ENCODE peak calls at places on chromosomes 4 and X, in four cellular contexts. One of them, this sample, is unnamed.

GRCh38 chrX:137166591-137166990 is 132.8 kb upstream of the GPR101 start:
- DNase-seq in mammary epithelial cell: no peak
- DNase-seq in osteoblast: no peak
- DNase-seq in PC-3: peak; percentile 9
- DNase-seq in this sample: no peak

GRCh38 chrX:153635788-153636668 is 11.0 kb upstream of the DUSP9 start:
- DNase-seq in osteoblast: peak; percentile 93
- DNase-seq in mammary epithelial cell: no peak
- DNase-seq in PC-3: peak; percentile 44
- DNase-seq in this sample: no peak

GRCh38 chrX:45903781-45904201 is 641.4 kb downstream of the ZNF674 start:
- DNase-seq in osteoblast: no peak
- DNase-seq in PC-3: peak; percentile 16
- DNase-seq in mammary epithelial cell: no peak
- DNase-seq in this sample: no peak

GRCh38 chrX:67724359-67725110 is 180.7 kb downstream of the AR start:
- DNase-seq in PC-3: no peak
- DNase-seq in osteoblast: no peak
- DNase-seq in mammary epithelial cell: no peak
- DNase-seq in this sample: no peak

GRCh38 chr4:170716868-170717267 is 627.1 kb upstream of the AADAT start:
- DNase-seq in mammary epithelial cell: no peak
- DNase-seq in osteoblast: no peak
- DNase-seq in PC-3: peak; percentile 7
- DNase-seq in this sample: no peak

GRCh38 chr4:73248416-73248815 is 10.2 kb downstream of the ANKRD17 start:
- DNase-seq in PC-3: no peak
- DNase-seq in mammary epithelial cell: no peak
- DNase-seq in osteoblast: no peak
- DNase-seq in this sample: no peak

GRCh38 chr4:130808492-130808891 is 1712.5 kb downstream of the C4orf33 start:
- DNase-seq in osteoblast: no peak
- DNase-seq in mammary epithelial cell: peak; percentile 24
- DNase-seq in PC-3: peak; percentile 49
- DNase-seq in this sample: no peak

GRCh38 chr4:168095776-168096443 is 3.6 kb downstream of the ANXA10 start:
- DNase-seq in mammary epithelial cell: peak; percentile 35
- DNase-seq in PC-3: peak; percentile 73
- DNase-seq in osteoblast: no peak
- DNase-seq in this sample: no peak

GRCh38 chr4:107721436-107722090 is 1.5 kb upstream of the PAPSS1 start:
- DNase-seq in mammary epithelial cell: no peak
- DNase-seq in osteoblast: no peak
- DNase-seq in PC-3: no peak
- DNase-seq in this sample: no peak

GRCh38 chr4:101418466-101418865 is 71.1 kb upstream of the PPP3CA start:
- DNase-seq in mammary epithelial cell: no peak
- DNase-seq in PC-3: no peak
- DNase-seq in osteoblast: no peak
- DNase-seq in this sample: no peak

GRCh38 chrX:50680990-50681389 is 133.0 kb downstream of the SHROOM4 start:
- DNase-seq in mammary epithelial cell: peak; percentile 12
- DNase-seq in PC-3: peak; percentile 7
- DNase-seq in osteoblast: no peak
- DNase-seq in this sample: no peak

GRCh38 chr4:141702472-141703182 is 66.2 kb downstream of the IL15 start:
- DNase-seq in PC-3: peak; percentile 34
- DNase-seq in mammary epithelial cell: no peak
- DNase-seq in osteoblast: no peak
- DNase-seq in this sample: no peak

GRCh38 chr4:77358315-77358928 is 201.4 kb downstream of the CCNG2 start:
- DNase-seq in PC-3: peak; percentile 55
- DNase-seq in mammary epithelial cell: peak; percentile 37
- DNase-seq in osteoblast: peak; percentile 86
- DNase-seq in this sample: no peak

GRCh38 chrX:127762663-127763062 is 289.5 kb downstream of the ACTRT1 start:
- DNase-seq in mammary epithelial cell: no peak
- DNase-seq in osteoblast: no peak
- DNase-seq in PC-3: no peak
- DNase-seq in this sample: no peak

GRCh38 chr4:149203256-149204001 is 612.2 kb downstream of the IQCM start:
- DNase-seq in osteoblast: no peak
- DNase-seq in PC-3: no peak
- DNase-seq in mammary epithelial cell: no peak
- DNase-seq in this sample: no peak

GRCh38 chr4:6373541-6374410 is 98.6 kb downstream of the PPP2R2C start:
- DNase-seq in osteoblast: no peak
- DNase-seq in mammary epithelial cell: no peak
- DNase-seq in PC-3: no peak
- DNase-seq in this sample: no peak

GRCh38 chr4:154332681-154333421 is 158.7 kb downstream of the DCHS2 start:
- DNase-seq in PC-3: no peak
- DNase-seq in osteoblast: no peak
- DNase-seq in mammary epithelial cell: no peak
- DNase-seq in this sample: no peak

GRCh38 chr4:153025402-153025801 is 89.3 kb downstream of the FHDC1 start:
- DNase-seq in mammary epithelial cell: no peak
- DNase-seq in PC-3: no peak
- DNase-seq in osteoblast: no peak
- DNase-seq in this sample: no peak

GRCh38 chr4:174702974-174703478 is 126.0 kb downstream of the GLRA3 start:
- DNase-seq in mammary epithelial cell: no peak
- DNase-seq in osteoblast: no peak
- DNase-seq in PC-3: no peak
- DNase-seq in this sample: no peak

GRCh38 chr4:4394644-4395043 is 7.7 kb downstream of the NSG1 start:
- DNase-seq in mammary epithelial cell: no peak
- DNase-seq in PC-3: peak; percentile 50
- DNase-seq in osteoblast: no peak
- DNase-seq in this sample: peak; percentile 99

GRCh38 chr4:185358514-185359433 is 37.0 kb downstream of the LRP2BP start:
- DNase-seq in osteoblast: peak; percentile 92
- DNase-seq in mammary epithelial cell: no peak
- DNase-seq in PC-3: peak; percentile 52
- DNase-seq in this sample: no peak

GRCh38 chr4:125434136-125434535 is 119.4 kb downstream of the FAT4 start:
- DNase-seq in mammary epithelial cell: no peak
- DNase-seq in osteoblast: no peak
- DNase-seq in PC-3: no peak
- DNase-seq in this sample: no peak

GRCh38 chr4:123546123-123546654 is 149.6 kb downstream of the SPRY1 start:
- DNase-seq in osteoblast: no peak
- DNase-seq in mammary epithelial cell: no peak
- DNase-seq in PC-3: no peak
- DNase-seq in this sample: no peak

GRCh38 chrX:153338836-153339235 is 4.9 kb downstream of the ZNF275 start:
- DNase-seq in PC-3: no peak
- DNase-seq in osteoblast: no peak
- DNase-seq in mammary epithelial cell: no peak
- DNase-seq in this sample: no peak

GRCh38 chrX:21528076-21528475 is 130.1 kb downstream of the KLHL34 start:
- DNase-seq in mammary epithelial cell: no peak
- DNase-seq in osteoblast: no peak
- DNase-seq in PC-3: peak; percentile 53
- DNase-seq in this sample: no peak

GRCh38 chr4:180407273-180407885 is 1835.8 kb upstream of the TENM3 start:
- DNase-seq in osteoblast: no peak
- DNase-seq in mammary epithelial cell: no peak
- DNase-seq in PC-3: peak; percentile 44
- DNase-seq in this sample: no peak

GRCh38 chr4:41178372-41179085 is 35.8 kb downstream of the APBB2 start:
- DNase-seq in osteoblast: peak; percentile 74
- DNase-seq in mammary epithelial cell: peak; percentile 39
- DNase-seq in PC-3: peak; percentile 80
- DNase-seq in this sample: no peak

GRCh38 chr4:177356921-177357320 is 47.2 kb downstream of the NEIL3 start:
- DNase-seq in PC-3: peak; percentile 46
- DNase-seq in osteoblast: no peak
- DNase-seq in mammary epithelial cell: peak; percentile 9
- DNase-seq in this sample: no peak

GRCh38 chr4:39510348-39510929 is 16.8 kb downstream of the UGDH start:
- DNase-seq in mammary epithelial cell: no peak
- DNase-seq in osteoblast: no peak
- DNase-seq in PC-3: no peak
- DNase-seq in this sample: no peak

GRCh38 chr4:134200811-134201215 is 776 bp downstream of the PABPC4L start:
- DNase-seq in osteoblast: no peak
- DNase-seq in PC-3: no peak
- DNase-seq in mammary epithelial cell: no peak
- DNase-seq in this sample: no peak
- H2AFZ ChIP-seq in osteoblast: peak overlapping the region; percentile 97
- H2AFZ ChIP-seq in PC-3: peak overlapping the region; percentile 89
- H2AFZ ChIP-seq in mammary epithelial cell: peak overlapping the region; percentile 85
- H2AFZ ChIP-seq in this sample: peak overlapping the region; percentile 75

GRCh38 chrX:135741192-135741715 is 26.7 kb downstream of the CT45A3 start:
- DNase-seq in osteoblast: peak; percentile 42
- DNase-seq in mammary epithelial cell: no peak
- DNase-seq in PC-3: no peak
- DNase-seq in this sample: no peak

GRCh38 chrX:135737361-135738071 is 24.1 kb downstream of the CT45A1 start:
- DNase-seq in osteoblast: peak; percentile 76
- DNase-seq in PC-3: peak; percentile 42
- DNase-seq in mammary epithelial cell: no peak
- DNase-seq in this sample: no peak

DNA sequence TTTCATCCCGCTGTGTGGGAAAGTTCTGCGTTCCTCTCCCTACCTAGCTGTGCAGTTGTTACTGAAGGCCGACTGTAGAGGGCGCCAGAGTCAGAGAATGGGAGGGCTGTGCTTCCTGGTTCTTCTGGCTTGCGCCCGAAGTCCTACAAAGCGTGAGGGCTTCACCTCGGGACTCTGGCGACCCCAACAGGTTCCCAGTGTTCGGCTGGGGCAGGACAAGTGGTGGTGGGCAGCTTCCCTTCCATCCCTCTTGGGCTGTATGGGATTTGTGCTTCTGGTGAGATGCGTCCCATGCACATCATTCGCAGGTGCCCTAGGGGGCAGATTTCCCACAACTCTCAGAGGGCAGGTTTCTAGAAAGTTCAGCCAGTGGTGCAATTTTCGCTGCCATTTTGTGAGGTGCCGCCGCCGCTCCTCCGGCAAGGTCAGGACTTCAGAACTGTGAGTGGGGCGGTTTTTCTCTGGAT is 27.3 kb downstream of the CT45A3 start:
- DNase-seq in mammary epithelial cell: no peak
- DNase-seq in PC-3: peak; percentile 54
- DNase-seq in osteoblast: peak; percentile 37
- DNase-seq in this sample: no peak
- H2AFZ ChIP-seq in mammary epithelial cell: no peak overlapping the region
- H2AFZ ChIP-seq in PC-3: no peak overlapping the region
- H2AFZ ChIP-seq in osteoblast: no peak overlapping the region
- H2AFZ ChIP-seq in this sample: no peak overlapping the region

GRCh38 chrX:150983526-150984163 is 510 bp downstream of the HMGB3 start:
- DNase-seq in osteoblast: peak; percentile 80
- DNase-seq in mammary epithelial cell: no peak
- DNase-seq in PC-3: no peak
- DNase-seq in this sample: no peak

GRCh38 chrX:150982235-150982785 is 825 bp upstream of the HMGB3 start:
- DNase-seq in PC-3: no peak
- DNase-seq in osteoblast: no peak
- DNase-seq in mammary epithelial cell: no peak
- DNase-seq in this sample: no peak

GRCh38 chrX:150980711-150981110 is 2.4 kb upstream of the HMGB3 start:
- DNase-seq in mammary epithelial cell: no peak
- DNase-seq in osteoblast: no peak
- DNase-seq in PC-3: no peak
- DNase-seq in this sample: no peak

GRCh38 chrX:150982786-150983525 is at the start of gene HMGB3:
- DNase-seq in osteoblast: peak; percentile 99
- DNase-seq in mammary epithelial cell: peak; percentile 91
- DNase-seq in PC-3: peak; percentile 95
- DNase-seq in this sample: peak; percentile 68

GRCh38 chrX:150984164-150984824 is 1.2 kb downstream of the HMGB3 start:
- DNase-seq in osteoblast: peak; percentile 80
- DNase-seq in PC-3: no peak
- DNase-seq in mammary epithelial cell: no peak
- DNase-seq in this sample: no peak
- H2AFZ ChIP-seq in osteoblast: peak overlapping the region; percentile 47
- H2AFZ ChIP-seq in PC-3: peak overlapping the region; percentile 2
- H2AFZ ChIP-seq in mammary epithelial cell: peak overlapping the region; percentile 20
- H2AFZ ChIP-seq in this sample: no peak overlapping the region

DNA sequence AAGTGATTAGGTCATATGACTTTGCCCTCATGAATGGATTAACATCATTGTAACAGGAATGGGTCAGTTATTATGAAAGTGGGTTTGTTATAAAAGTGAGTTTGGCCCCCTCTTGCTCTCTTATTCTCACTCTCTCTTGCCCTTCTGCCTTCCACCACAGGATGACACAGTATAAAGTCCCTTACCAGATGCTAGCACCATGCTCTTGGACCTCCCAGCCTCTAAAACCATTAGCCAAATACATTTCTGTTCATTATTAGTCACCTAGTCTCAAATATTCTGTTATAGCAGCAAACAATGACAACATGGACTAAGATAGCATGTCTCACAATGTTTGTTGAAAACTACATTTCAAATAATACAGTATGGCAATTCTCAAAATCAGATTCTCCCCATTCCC is 59.7 kb downstream of the RWDD4 start:
- DNase-seq in PC-3: no peak
- DNase-seq in mammary epithelial cell: no peak
- DNase-seq in osteoblast: no peak
- DNase-seq in this sample: no peak
- H2AFZ ChIP-seq in PC-3: no peak overlapping the region
- H2AFZ ChIP-seq in mammary epithelial cell: no peak overlapping the region
- H2AFZ ChIP-seq in osteoblast: no peak overlapping the region
- H2AFZ ChIP-seq in this sample: no peak overlapping the region

GRCh38 chr4:156496797-156497196 is 474.8 kb downstream of the PDGFC start:
- DNase-seq in osteoblast: peak; percentile 39
- DNase-seq in PC-3: peak; percentile 6
- DNase-seq in mammary epithelial cell: no peak
- DNase-seq in this sample: no peak

GRCh38 chr4:156497486-156497885 is 474.1 kb downstream of the PDGFC start:
- DNase-seq in PC-3: no peak
- DNase-seq in mammary epithelial cell: no peak
- DNase-seq in osteoblast: no peak
- DNase-seq in this sample: no peak

GRCh38 chr4:156493858-156494257 is 477.7 kb downstream of the PDGFC start:
- DNase-seq in PC-3: no peak
- DNase-seq in mammary epithelial cell: no peak
- DNase-seq in osteoblast: no peak
- DNase-seq in this sample: no peak

GRCh38 chr4:156495109-156495508 is 476.5 kb downstream of the PDGFC start:
- DNase-seq in mammary epithelial cell: no peak
- DNase-seq in osteoblast: no peak
- DNase-seq in PC-3: no peak
- DNase-seq in this sample: no peak

DNA sequence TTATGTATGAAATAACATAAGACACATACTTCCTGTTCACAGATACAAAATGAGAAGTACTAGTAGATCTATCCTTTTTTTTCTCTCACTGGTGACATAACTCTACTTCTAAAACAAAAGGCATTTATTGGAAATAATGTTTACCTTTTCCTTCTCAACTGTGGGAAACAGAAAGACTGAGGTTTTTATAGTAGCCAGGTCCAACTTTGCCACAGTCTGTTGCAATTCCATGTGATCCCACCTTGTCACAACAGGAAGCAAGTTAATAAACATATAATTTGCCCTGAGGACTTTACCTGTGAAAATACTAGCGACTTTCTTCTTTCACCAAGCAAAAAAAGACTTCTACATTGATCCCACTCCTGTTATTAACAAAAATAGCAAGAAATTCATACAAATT is 475.8 kb downstream of the PDGFC start:
- DNase-seq in osteoblast: no peak
- DNase-seq in PC-3: peak; percentile 20
- DNase-seq in mammary epithelial cell: peak; percentile 2
- DNase-seq in this sample: no peak
- H2AFZ ChIP-seq in osteoblast: no peak overlapping the region
- H2AFZ ChIP-seq in PC-3: no peak overlapping the region
- H2AFZ ChIP-seq in mammary epithelial cell: peak overlapping the region; percentile 55
- H2AFZ ChIP-seq in this sample: no peak overlapping the region